ENCODE peak calls at places on chromosomes 2 and 18, in seven cellular contexts. F, G, X, C, B, W and L are unnamed samples.

GRCh38 chr2:240946654-240947053 is 40.5 kb downstream of the CROCC2 start:
- DNase-seq in F (peak; percentile 85), G (no peak), X (peak; percentile 49), C (no peak), B (peak; percentile 14), W (no peak), L (no peak)

GRCh38 chr18:73479472-73479871 is 611.7 kb upstream of the NETO1 start:
- DNase-seq in F (peak; percentile 75), G (no peak), X (no peak), C (no peak), B (no peak), W (no peak), L (no peak)

GRCh38 chr2:113796592-113797180 is 40.2 kb upstream of the SLC35F5 start:
- DNase-seq in F (no peak), G (no peak), X (no peak), C (no peak), B (no peak), W (no peak), L (no peak)

GRCh38 chr18:51236225-51236624 is 38.7 kb upstream of the MEX3C start:
- DNase-seq in F (peak; percentile 42), G (no peak), X (no peak), C (peak; percentile 79), B (no peak), W (peak; percentile 93), L (no peak)

GRCh38 chr18:10417191-10417590 is 37.2 kb upstream of the APCDD1 start:
- DNase-seq in F (no peak), G (no peak), X (no peak), C (peak; percentile 94), B (no peak), W (no peak), L (no peak)

GRCh38 chr2:145230546-145230945 is 710.6 kb upstream of the ZEB2 start:
- DNase-seq in F (peak; percentile 21), G (no peak), X (no peak), C (no peak), B (no peak), W (no peak), L (no peak)

GRCh38 chr2:46193356-46193755 is 103.9 kb upstream of the EPAS1 start:
- DNase-seq in F (no peak), G (no peak), X (no peak), C (no peak), B (no peak), W (no peak), L (no peak)

GRCh38 chr18:32771871-32772499 is 838 bp downstream of the KLHL14 start:
- DNase-seq in F (peak; percentile 4), G (no peak), X (no peak), C (no peak), B (peak; percentile 23), W (no peak), L (no peak)

GRCh38 chr2:29398384-29399237 is 283.4 kb downstream of the CLIP4 start:
- DNase-seq in F (peak; percentile 6), G (no peak), X (no peak), C (no peak), B (no peak), W (peak; percentile 13), L (no peak)

GRCh38 chr18:24778810-24779418 is 318.5 kb downstream of the HRH4 start:
- DNase-seq in F (no peak), G (no peak), X (no peak), C (no peak), B (no peak), W (no peak), L (no peak)

GRCh38 chr2:241894056-241894641 is 24.6 kb downstream of the RTP5 start:
- DNase-seq in F (no peak), G (no peak), X (peak; percentile 39), C (peak; percentile 88), B (peak; percentile 90), W (no peak), L (no peak)

GRCh38 chr18:8288447-8289213 is 320.6 kb upstream of the RAB12 start:
- DNase-seq in F (no peak), G (no peak), X (no peak), C (no peak), B (peak; percentile 49), W (no peak), L (no peak)

GRCh38 chr2:190357596-190357995 is 14.2 kb downstream of the INPP1 start:
- DNase-seq in F (no peak), G (no peak), X (no peak), C (no peak), B (no peak), W (no peak), L (no peak)

GRCh38 chr2:69741281-69742169 is at the start of gene ANXA4:
- DNase-seq in F (peak; percentile 91), G (peak; percentile 55), X (peak; percentile 93), C (peak; percentile 90), B (peak; percentile 86), W (peak; percentile 78), L (peak; percentile 29)

GRCh38 chr2:160042054-160042453 is 20.4 kb downstream of the PLA2R1 start:
- DNase-seq in F (no peak), G (no peak), X (no peak), C (no peak), B (no peak), W (no peak), L (no peak)

GRCh38 chr18:42114310-42114943 is 159.4 kb downstream of the PIK3C3 start:
- DNase-seq in F (peak; percentile 86), G (peak; percentile 59), X (no peak), C (peak; percentile 40), B (peak; percentile 20), W (peak; percentile 90), L (peak; percentile 55)

GRCh38 chr2:96470636-96471035 is 34.5 kb downstream of the NEURL3 start:
- DNase-seq in F (peak; percentile 32), G (peak; percentile 62), X (peak; percentile 65), C (no peak), B (peak; percentile 78), W (peak; percentile 47), L (peak; percentile 72)

GRCh38 chr2:47641366-47641765 is 141.6 kb upstream of the MSH6 start:
- DNase-seq in F (no peak), G (no peak), X (no peak), C (no peak), B (no peak), W (no peak), L (no peak)

GRCh38 chr2:100784681-100785080 is 35.3 kb upstream of the NPAS2 start:
- DNase-seq in F (no peak), G (no peak), X (no peak), C (no peak), B (no peak), W (no peak), L (no peak)

GRCh38 chr2:28613616-28614501 is 118.0 kb downstream of the PLB1 start:
- DNase-seq in F (no peak), G (peak; percentile 40), X (no peak), C (no peak), B (peak; percentile 69), W (no peak), L (no peak)

GRCh38 chr2:57278451-57278850 is 768.2 kb upstream of the VRK2 start:
- DNase-seq in F (no peak), G (no peak), X (no peak), C (no peak), B (no peak), W (no peak), L (no peak)

DNA sequence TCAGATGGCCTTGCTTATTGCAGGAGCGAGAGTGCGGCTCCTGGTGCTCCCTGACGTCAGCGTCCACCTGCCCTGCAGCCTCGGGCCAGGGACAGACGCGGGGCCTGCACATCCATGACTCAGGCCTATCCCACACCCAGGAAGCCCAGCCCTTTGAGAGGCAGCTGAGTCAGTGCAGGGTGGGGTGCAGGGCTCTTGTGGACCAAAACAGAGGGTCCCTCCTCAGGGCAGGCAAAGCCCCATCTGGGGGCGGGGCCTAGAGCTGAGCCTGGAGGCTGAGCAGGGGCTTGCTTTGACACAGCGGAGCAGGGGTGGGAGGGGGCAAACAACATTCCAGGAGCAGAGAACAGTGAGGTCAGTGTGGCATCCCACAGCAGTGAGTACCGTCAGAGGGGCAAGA is 7.7 kb upstream of the ARHGEF4 start:
- DNase-seq in F (no peak), G (no peak), X (peak; percentile 27), C (peak; percentile 63), B (no peak), W (no peak), L (no peak)
- H3K27ac ChIP-seq in F (no peak overlapping the region), G (no peak overlapping the region), X (no peak overlapping the region), C (no peak overlapping the region), B (no peak overlapping the region), W (no peak overlapping the region), L (no peak overlapping the region)

DNA sequence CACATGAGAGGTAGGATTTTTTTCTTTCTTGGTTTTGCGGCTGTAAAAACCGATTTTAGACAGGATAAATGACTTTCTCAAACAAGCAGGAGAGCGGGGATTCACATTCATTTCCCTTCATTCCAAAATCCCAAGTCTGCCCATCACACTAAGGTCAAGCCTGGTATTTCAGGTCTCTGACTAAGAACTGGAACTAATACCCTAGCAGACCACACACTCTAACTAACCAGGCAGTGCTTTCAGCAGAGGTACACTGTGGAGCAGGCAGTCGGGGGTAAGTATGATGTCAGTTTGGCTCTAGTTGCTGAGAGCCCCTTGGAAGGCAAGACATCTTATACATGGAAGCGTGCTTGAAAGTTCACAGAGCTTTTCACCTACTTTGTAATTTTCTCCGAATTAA is 128.1 kb upstream of the LHCGR start:
- DNase-seq in F (no peak), G (no peak), X (no peak), C (no peak), B (no peak), W (no peak), L (no peak)
- H3K27ac ChIP-seq in F (no peak overlapping the region), G (no peak overlapping the region), X (no peak overlapping the region), C (no peak overlapping the region), B (no peak overlapping the region), W (no peak overlapping the region), L (no peak overlapping the region)

DNA sequence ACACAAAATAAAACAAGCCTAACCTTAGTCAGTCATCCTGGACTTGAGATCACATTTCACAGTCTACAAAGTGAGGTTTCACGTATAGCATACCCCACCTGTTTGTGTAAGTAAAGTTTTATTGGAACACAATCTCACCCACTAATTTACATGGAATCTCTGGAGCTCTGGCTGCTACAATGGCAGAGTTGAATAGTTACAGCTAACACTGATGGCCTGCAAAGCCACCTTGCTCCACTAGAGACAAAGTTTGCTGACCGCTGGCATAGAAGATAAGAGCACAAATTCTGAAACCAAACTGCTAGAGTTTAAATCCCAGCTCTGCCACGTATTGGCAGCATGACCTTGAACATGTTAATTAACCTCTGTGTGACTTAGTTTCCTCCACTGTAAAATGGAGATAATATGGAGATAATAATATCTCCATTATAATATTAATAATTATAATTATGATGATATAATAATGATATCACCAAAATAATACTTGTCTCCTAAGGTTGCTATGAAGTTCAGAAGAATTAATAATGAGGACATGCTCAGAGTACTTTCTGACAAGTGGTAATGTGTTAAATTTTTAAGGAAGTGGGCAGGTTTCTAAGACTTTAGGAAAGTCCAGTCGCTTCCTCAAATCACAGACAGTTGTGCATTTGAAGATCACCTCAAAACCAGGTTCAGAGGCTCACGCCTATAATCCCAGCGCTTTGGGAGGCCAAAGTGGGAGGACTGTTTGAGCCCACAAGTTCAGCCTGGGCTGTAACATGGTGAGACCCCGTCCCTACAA is 204.6 kb downstream of the SH3RF3 start:
- DNase-seq in F (peak; percentile 51), G (no peak), X (no peak), C (no peak), B (no peak), W (peak; percentile 24), L (no peak)
- H3K27ac ChIP-seq in F (no peak overlapping the region), G (no peak overlapping the region), X (peak overlapping the region; percentile 31), C (no peak overlapping the region), B (no peak overlapping the region), W (no peak overlapping the region), L (no peak overlapping the region)

DNA sequence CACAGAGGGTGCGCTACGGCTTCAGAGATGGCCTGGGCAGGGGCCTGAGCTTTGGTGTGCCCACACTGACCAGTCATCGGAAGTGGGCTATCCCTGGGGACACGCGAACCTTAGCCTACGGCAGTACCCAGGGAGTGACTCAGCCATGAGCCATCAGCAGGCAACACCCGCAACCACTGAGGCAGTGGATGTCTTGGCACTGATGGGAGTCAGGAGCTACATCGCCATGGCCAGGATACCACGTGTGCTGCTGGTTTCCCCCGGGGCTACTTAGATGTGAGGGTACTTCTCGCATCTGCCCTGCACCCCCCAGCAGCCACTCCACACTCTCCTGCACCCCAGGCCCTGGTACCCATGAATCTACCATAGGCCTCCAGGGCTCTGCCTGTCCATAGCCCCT is 12.8 kb upstream of the HPCAL1 start:
- DNase-seq in F (peak; percentile 69), G (no peak), X (no peak), C (no peak), B (no peak), W (peak; percentile 43), L (no peak)
- H3K27ac ChIP-seq in F (no peak overlapping the region), G (no peak overlapping the region), X (no peak overlapping the region), C (no peak overlapping the region), B (no peak overlapping the region), W (no peak overlapping the region), L (no peak overlapping the region)